ENCODE peak calls at places on chromosome 5, in seven cellular contexts. O, N, W, H, T, I and M are unnamed samples.

GRCh38 chr5:179906795-179907569 is 715 bp downstream of the TBC1D9B start:
- DNase-seq in O (peak), N (peak), W (no peak), H (no peak), T (peak), I (no peak), M (no peak)

GRCh38 chr5:63050916-63051315 is 472.3 kb downstream of the LRRC70 start:
- DNase-seq in O (no peak), N (no peak), W (no peak), H (no peak), T (no peak), I (no peak), M (no peak)

GRCh38 chr5:98570010-98570409 is 203.5 kb upstream of the RGMB start:
- DNase-seq in O (no peak), N (peak), W (no peak), H (no peak), T (peak), I (no peak), M (no peak)

GRCh38 chr5:10329808-10330481 is 22.2 kb upstream of the CMBL start:
- DNase-seq in O (no peak), N (peak), W (no peak), H (no peak), T (peak), I (no peak), M (no peak)

GRCh38 chr5:54226215-54226614 is 84.2 kb downstream of the ARL15 start:
- DNase-seq in O (no peak), N (no peak), W (no peak), H (no peak), T (no peak), I (no peak), M (no peak)

GRCh38 chr5:67012241-67012640 is 184.4 kb downstream of the CD180 start:
- DNase-seq in O (no peak), N (peak), W (no peak), H (no peak), T (no peak), I (no peak), M (no peak)

GRCh38 chr5:122805481-122805880 is 30.6 kb downstream of the SNX2 start:
- DNase-seq in O (no peak), N (peak), W (no peak), H (peak), T (peak), I (no peak), M (no peak)

GRCh38 chr5:65151632-65152031 is 330.1 kb downstream of the ADAMTS6 start:
- DNase-seq in O (no peak), N (peak), W (no peak), H (no peak), T (peak), I (no peak), M (no peak)

GRCh38 chr5:127206320-127207113 is 84.1 kb upstream of the MEGF10 start:
- DNase-seq in O (no peak), N (peak), W (no peak), H (no peak), T (peak), I (no peak), M (peak)

GRCh38 chr5:93421498-93421897 is 159.5 kb downstream of the NR2F1-AS1 start:
- DNase-seq in O (peak), N (no peak), W (peak), H (no peak), T (no peak), I (peak), M (peak)

GRCh38 chr5:88944751-88945507 is 61.9 kb upstream of the MEF2C start:
- DNase-seq in O (no peak), N (peak), W (no peak), H (no peak), T (peak), I (no peak), M (no peak)

GRCh38 chr5:175319199-175319598 is 124.8 kb downstream of the DRD1 start:
- DNase-seq in O (no peak), N (no peak), W (no peak), H (no peak), T (no peak), I (no peak), M (no peak)

GRCh38 chr5:154078305-154078704 is 39.5 kb downstream of the MFAP3 start:
- DNase-seq in O (no peak), N (no peak), W (no peak), H (no peak), T (no peak), I (no peak), M (no peak)

GRCh38 chr5:107533946-107534876 is 136.5 kb downstream of the EFNA5 start:
- DNase-seq in O (no peak), N (no peak), W (no peak), H (no peak), T (no peak), I (no peak), M (no peak)

GRCh38 chr5:94188725-94189124 is 429.7 kb downstream of the KIAA0825 start:
- DNase-seq in O (no peak), N (no peak), W (no peak), H (no peak), T (no peak), I (no peak), M (no peak)

GRCh38 chr5:38871790-38872551 is 26.2 kb downstream of the OSMR start:
- DNase-seq in O (no peak), N (peak), W (no peak), H (peak), T (peak), I (no peak), M (peak)

DNA sequence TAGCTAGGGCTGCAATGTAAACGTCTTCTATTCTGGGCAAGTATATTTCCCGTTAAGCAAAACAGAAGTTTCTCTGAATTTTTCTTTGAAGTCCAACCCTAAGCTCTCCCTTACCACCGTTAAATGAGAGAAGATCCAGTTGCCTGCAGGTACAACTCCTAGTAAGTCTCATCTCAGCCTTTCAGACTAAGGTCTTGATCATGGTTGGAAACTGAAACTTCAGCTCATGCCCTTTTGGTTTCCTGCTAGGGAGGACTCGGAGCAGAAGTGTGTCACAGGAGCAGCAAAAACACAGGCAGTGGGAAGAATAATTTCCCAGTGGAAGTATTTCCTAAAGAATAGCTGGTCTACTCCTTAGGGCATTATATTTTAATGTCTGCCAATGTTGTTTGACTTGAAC is 717.9 kb downstream of the PRELID2 start:
- DNase-seq in O (no peak), N (no peak), W (no peak), H (no peak), T (no peak), I (no peak), M (no peak)
- H4K8ac ChIP-seq in O (no peak), N (no peak), W (no peak), H (no peak), T (no peak), I (no peak), M (no peak)

GRCh38 chr5:16050414-16050813 is 129.2 kb downstream of the MARCHF11 start:
- DNase-seq in O (no peak), N (no peak), W (no peak), H (no peak), T (no peak), I (no peak), M (no peak)
- H4K8ac ChIP-seq in O (no peak), N (no peak), W (no peak), H (no peak), T (no peak), I (no peak), M (no peak)

DNA sequence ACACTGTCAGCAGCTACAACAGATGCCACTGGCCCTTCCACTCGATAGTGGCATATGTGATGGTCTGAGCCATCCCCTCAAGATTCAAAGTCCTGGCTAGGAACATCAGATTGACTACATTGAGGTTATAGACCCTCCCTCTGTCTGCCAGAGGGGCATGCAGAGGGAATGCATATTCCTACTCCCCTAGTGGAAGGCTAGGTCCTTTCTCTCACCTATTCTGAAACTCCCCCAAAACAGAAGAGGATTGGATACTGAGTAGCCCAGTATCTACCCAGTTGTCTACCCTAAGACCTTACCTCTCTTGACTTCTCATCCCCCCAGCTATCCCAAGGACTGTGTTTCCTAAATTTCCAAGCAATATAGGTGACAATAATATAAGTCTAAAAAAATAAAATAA is 78.5 kb upstream of the PDE4D start:
- DNase-seq in O (no peak), N (no peak), W (no peak), H (no peak), T (no peak), I (no peak), M (no peak)
- H4K8ac ChIP-seq in O (no peak), N (no peak), W (no peak), H (no peak), T (no peak), I (no peak), M (no peak)

GRCh38 chr5:1667648-1668140 is 131.9 kb downstream of the MRPL36 start:
- DNase-seq in O (peak), N (no peak), W (no peak), H (no peak), T (no peak), I (no peak), M (no peak)
- H4K8ac ChIP-seq in O (no peak), N (no peak), W (no peak), H (no peak), T (no peak), I (no peak), M (no peak)

GRCh38 chr5:163350083-163350482 is 87.3 kb upstream of the CCNG1 start:
- DNase-seq in O (no peak), N (no peak), W (no peak), H (no peak), T (peak), I (no peak), M (no peak)
- H4K8ac ChIP-seq in O (no peak), N (no peak), W (no peak), H (no peak), T (no peak), I (no peak), M (no peak)

GRCh38 chr5:91245871-91246270 is 137.2 kb downstream of the ARRDC3 start:
- DNase-seq in O (no peak), N (peak), W (no peak), H (no peak), T (no peak), I (no peak), M (no peak)

GRCh38 chr5:91243286-91243685 is 139.8 kb downstream of the ARRDC3 start:
- DNase-seq in O (no peak), N (no peak), W (no peak), H (no peak), T (no peak), I (no peak), M (no peak)

GRCh38 chr5:91245074-91245452 is 138.1 kb downstream of the ARRDC3 start:
- DNase-seq in O (no peak), N (no peak), W (no peak), H (no peak), T (no peak), I (no peak), M (no peak)

GRCh38 chr5:91243859-91244258 is 139.3 kb downstream of the ARRDC3 start:
- DNase-seq in O (no peak), N (no peak), W (no peak), H (no peak), T (no peak), I (no peak), M (no peak)

DNA sequence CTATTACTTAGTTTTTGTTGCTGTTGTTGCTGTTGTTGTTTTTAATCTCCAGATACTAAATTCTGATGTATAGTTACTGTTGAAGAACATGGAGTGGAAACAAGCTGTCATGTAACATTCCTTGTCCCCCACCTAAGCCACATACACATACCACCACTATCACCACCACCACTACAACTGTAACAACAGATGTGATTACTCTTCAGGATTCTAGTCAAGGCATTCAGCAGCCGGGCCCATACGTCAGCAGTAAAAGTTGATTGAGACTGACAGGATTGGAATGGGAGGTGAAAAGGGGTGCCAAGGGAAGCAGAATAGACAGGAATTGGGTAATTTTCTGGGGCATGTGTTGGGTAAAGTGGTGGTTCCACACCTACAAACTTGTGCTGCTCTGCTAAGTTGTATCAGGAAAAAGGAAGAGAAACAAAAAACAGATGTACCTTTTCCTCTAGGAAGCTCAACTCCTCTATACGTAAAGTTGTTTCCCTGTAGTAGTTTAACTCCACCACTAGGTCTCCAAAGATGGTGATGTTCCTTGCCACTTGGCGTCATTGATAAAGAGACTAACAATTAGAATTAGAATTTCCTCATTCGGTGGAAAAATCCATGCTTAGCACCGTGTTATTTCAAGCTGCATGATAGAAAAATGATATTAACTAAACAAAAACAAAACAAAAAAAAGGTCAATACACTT is 138.6 kb downstream of the ARRDC3 start:
- DNase-seq in O (no peak), N (no peak), W (no peak), H (no peak), T (no peak), I (no peak), M (no peak)
- H4K8ac ChIP-seq in O (no peak), N (no peak), W (no peak), H (no peak), T (no peak), I (no peak), M (no peak)

GRCh38 chr5:31511305-31511704 is 20.6 kb downstream of the DROSHA start:
- DNase-seq in O (no peak), N (no peak), W (no peak), H (no peak), T (no peak), I (no peak), M (no peak)
- H4K8ac ChIP-seq in O (no peak), N (no peak), W (no peak), H (no peak), T (no peak), I (no peak), M (no peak)

DNA sequence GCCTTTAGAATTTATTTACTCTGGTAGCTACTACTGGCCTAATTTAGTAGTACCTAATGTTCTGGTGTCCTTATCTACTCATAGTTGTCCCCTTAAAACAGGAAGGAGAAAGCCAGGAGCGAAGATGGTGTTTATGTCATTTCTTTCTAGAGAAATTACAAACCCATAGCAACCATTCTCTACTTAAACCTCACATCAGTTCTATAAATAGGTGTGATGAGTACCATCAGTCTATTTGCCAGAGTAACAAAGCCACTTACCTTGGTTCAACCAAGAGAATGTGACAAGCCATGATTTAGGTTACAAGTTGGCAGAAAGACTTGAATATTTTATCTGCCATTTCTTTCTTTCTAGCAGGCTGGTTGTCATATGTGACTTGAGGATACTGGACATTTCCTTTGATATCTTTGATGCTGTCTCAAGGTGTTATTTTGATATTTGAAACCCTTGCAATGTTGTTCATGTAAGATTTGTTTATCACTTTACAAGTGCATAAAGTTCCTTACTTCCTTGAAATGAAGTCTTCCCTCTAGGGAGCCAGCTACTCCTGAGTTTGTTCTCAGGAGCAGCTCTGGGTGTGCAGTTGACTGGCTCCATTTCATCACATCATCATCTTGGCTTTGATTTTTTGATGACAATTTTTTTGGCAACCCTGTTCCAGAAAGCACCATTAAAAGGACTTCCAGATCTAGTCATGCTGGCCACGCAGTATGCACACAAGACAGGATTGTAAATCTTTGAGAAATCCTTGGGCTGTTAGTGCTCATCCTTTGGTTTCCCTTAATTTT is 286.8 kb downstream of the ARHGAP26 start:
- DNase-seq in O (no peak), N (no peak), W (no peak), H (no peak), T (no peak), I (no peak), M (no peak)
- H4K8ac ChIP-seq in O (no peak), N (peak), W (no peak), H (no peak), T (no peak), I (no peak), M (no peak)

DNA sequence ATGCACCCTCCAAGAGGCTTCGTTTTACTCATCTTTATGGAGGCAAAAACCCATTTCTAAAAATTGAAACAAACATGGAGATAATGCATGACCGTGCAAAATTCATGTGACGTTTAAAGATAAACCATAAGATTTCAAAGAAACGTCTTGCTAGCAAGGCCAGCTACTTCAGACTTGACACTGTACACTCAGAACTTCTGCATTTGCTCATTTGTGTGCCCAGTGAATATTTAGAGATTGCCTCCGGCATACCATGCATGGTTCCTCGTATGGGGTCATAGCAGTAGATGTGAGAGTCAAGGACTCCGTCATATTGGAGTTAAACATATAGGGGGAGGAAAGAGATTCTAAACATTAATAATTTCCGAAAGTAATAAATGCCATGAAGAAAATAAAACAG is 78.6 kb upstream of the NEURL1B start:
- DNase-seq in O (no peak), N (no peak), W (no peak), H (peak), T (no peak), I (no peak), M (no peak)
- H4K8ac ChIP-seq in O (no peak), N (no peak), W (no peak), H (no peak), T (no peak), I (no peak), M (no peak)

GRCh38 chr5:82802954-82803353 is 274.2 kb downstream of the TMEM167A start:
- DNase-seq in O (no peak), N (no peak), W (no peak), H (no peak), T (no peak), I (no peak), M (no peak)

GRCh38 chr5:82798676-82799075 is 278.5 kb downstream of the TMEM167A start:
- DNase-seq in O (no peak), N (no peak), W (no peak), H (no peak), T (no peak), I (no peak), M (no peak)

GRCh38 chr5:82794876-82795275 is 282.3 kb downstream of the TMEM167A start:
- DNase-seq in O (no peak), N (no peak), W (no peak), H (no peak), T (no peak), I (no peak), M (no peak)

GRCh38 chr5:82796643-82797416 is 280.4 kb downstream of the TMEM167A start:
- DNase-seq in O (peak), N (no peak), W (no peak), H (no peak), T (no peak), I (no peak), M (peak)

GRCh38 chr5:82799346-82800077 is 277.7 kb downstream of the TMEM167A start:
- DNase-seq in O (no peak), N (no peak), W (no peak), H (no peak), T (no peak), I (no peak), M (no peak)
- H4K8ac ChIP-seq in O (no peak), N (no peak), W (no peak), H (no peak), T (no peak), I (no peak), M (no peak)